ENCODE peak calls at places on chromosomes 6 and 20, in ten cellular contexts. N is upper lobe of right lung, W is mucosa of descending colon, K is Peyer's patch, G is neuronal stem cell, D is K562, T is PC-3, U is lower lobe of right lung, Y is IMR-90, I is GM23248. O is an unnamed sample. For H3K36me3 and H3K9me3, the result is how much of the 10 kb centered on the place peaks cover.

GRCh38 chr6:167976708-167977107 is 20.8 kb upstream of the KIF25 start:
- DNase-seq in D (no peak), T (no peak), G (no peak), K (no peak), W (no peak), Y (no peak), I (no peak), U (no peak), N (no peak), O (no peak)

GRCh38 chr6:43171284-43172126 is 436 bp downstream of the SRF start:
- DNase-seq in Y (no peak), D (peak), T (no peak), G (no peak), N (peak), K (peak), W (peak), I (peak), U (no peak), O (peak)

GRCh38 chr6:141513830-141514229 is 618.9 kb upstream of the GJE1 start:
- DNase-seq in K (no peak), U (no peak), I (peak), T (no peak), N (no peak), D (no peak), Y (no peak), W (no peak), G (no peak), O (no peak)

GRCh38 chr6:52341861-52342260 is 20.1 kb upstream of the PAQR8 start:
- DNase-seq in D (no peak), G (no peak), T (no peak), W (no peak), U (no peak), I (no peak), Y (no peak), K (no peak), N (no peak), O (no peak)

GRCh38 chr6:96197241-96197640 is 181.5 kb downstream of the FUT9 start:
- DNase-seq in G (no peak), W (no peak), D (no peak), I (no peak), N (no peak), Y (no peak), U (no peak), T (peak), K (no peak), O (no peak)

GRCh38 chr6:33700391-33701050 is 11.0 kb downstream of the UQCC2 start:
- DNase-seq in U (peak), K (peak), T (peak), W (peak), G (peak), D (peak), N (peak), I (peak), Y (peak), O (peak)

GRCh38 chr20:40319741-40320499 is 369.1 kb downstream of the MAFB start:
- DNase-seq in D (no peak), W (no peak), N (no peak), I (no peak), G (no peak), Y (no peak), K (no peak), T (no peak), U (no peak), O (no peak)

GRCh38 chr6:141996823-141997222 is 135.9 kb upstream of the GJE1 start:
- DNase-seq in K (no peak), I (no peak), D (no peak), W (no peak), T (no peak), Y (no peak), U (no peak), G (no peak), N (no peak), O (no peak)

GRCh38 chr6:22913612-22914011 is 344.2 kb downstream of the HDGFL1 start:
- DNase-seq in D (no peak), I (no peak), W (no peak), N (no peak), T (no peak), U (no peak), Y (no peak), K (no peak), G (no peak), O (no peak)

GRCh38 chr6:123014835-123015234 is 18.8 kb downstream of the CLVS2 start:
- DNase-seq in W (no peak), G (no peak), T (no peak), N (no peak), K (no peak), I (no peak), Y (no peak), D (no peak), U (no peak), O (no peak)

GRCh38 chr6:107646776-107647438 is 157.0 kb downstream of the SOBP start:
- DNase-seq in U (no peak), N (no peak), T (no peak), G (no peak), I (no peak), Y (no peak), K (no peak), W (no peak), D (no peak), O (no peak)

GRCh38 chr6:68575765-68576439 is 59.2 kb upstream of the ADGRB3 start:
- DNase-seq in U (peak), K (no peak), I (no peak), Y (no peak), T (peak), D (peak), W (no peak), N (peak), G (no peak), O (peak)

GRCh38 chr20:675453-676314 is at the start of gene SCRT2:
- DNase-seq in T (peak), W (peak), D (peak), K (peak), U (peak), Y (peak), G (peak), N (peak), I (peak), O (peak)

GRCh38 chr20:58586565-58587093 is 64.5 kb upstream of the STX16 start:
- DNase-seq in D (no peak), U (no peak), T (no peak), W (peak), K (no peak), Y (no peak), I (no peak), G (no peak), N (no peak), O (no peak)

GRCh38 chr6:126716012-126716411 is 376.1 kb downstream of the CENPW start:
- DNase-seq in G (no peak), N (no peak), I (peak), W (no peak), K (no peak), Y (peak), T (no peak), D (no peak), U (no peak), O (no peak)

GRCh38 chr20:46013826-46014516 is 5.3 kb downstream of the MMP9 start:
- DNase-seq in T (peak), Y (peak), K (peak), D (peak), N (peak), U (peak), I (peak), W (peak), G (peak), O (peak)

GRCh38 chr20:38005866-38006265 is 27.4 kb downstream of the TTI1 start:
- DNase-seq in Y (no peak), U (no peak), D (no peak), I (no peak), N (no peak), W (no peak), T (no peak), G (no peak), K (no peak), O (no peak)

GRCh38 chr6:157304840-157305675 is 18.3 kb downstream of the TMEM242 start:
- DNase-seq in G (no peak), T (no peak), D (no peak), N (no peak), W (peak), I (peak), Y (peak), K (peak), U (no peak), O (no peak)

GRCh38 chr6:35049885-35050284 is 91.3 kb downstream of the TCP11 start:
- DNase-seq in K (peak), N (no peak), W (peak), Y (peak), D (peak), U (no peak), G (no peak), I (peak), T (no peak), O (no peak)

GRCh38 chr6:52513464-52513863 is 63.4 kb downstream of the TRAM2 start:
- DNase-seq in D (peak), N (no peak), I (no peak), U (no peak), K (peak), T (no peak), W (no peak), G (no peak), Y (no peak), O (no peak)

GRCh38 chr6:3568396-3569082 is 111.7 kb upstream of the SLC22A23 start:
- DNase-seq in Y (peak), G (no peak), I (no peak), N (no peak), T (no peak), W (no peak), U (no peak), K (no peak), D (no peak), O (no peak)

GRCh38 chr6:104050455-104050854 is 809.3 kb downstream of the HACE1 start:
- DNase-seq in D (no peak), W (no peak), T (peak), Y (no peak), I (no peak), U (no peak), G (no peak), K (no peak), N (no peak), O (no peak)

GRCh38 chr6:65557224-65557623 is 149.8 kb downstream of the EYS start:
- DNase-seq in T (no peak), U (no peak), D (no peak), I (no peak), W (peak), Y (no peak), K (no peak), N (no peak), G (no peak), O (no peak)

GRCh38 chr6:99608059-99608885 is 1.6 kb downstream of the PRDM13 start:
- DNase-seq in I (no peak), T (no peak), G (no peak), D (no peak), K (no peak), W (no peak), U (no peak), N (no peak), Y (no peak), O (no peak)

GRCh38 chr6:35021014-35021413 is 120.1 kb downstream of the TCP11 start:
- DNase-seq in T (no peak), D (no peak), I (no peak), W (no peak), G (no peak), Y (no peak), U (no peak), N (no peak), K (no peak), O (no peak)

GRCh38 chr6:22910370-22910769 is 341.0 kb downstream of the HDGFL1 start:
- DNase-seq in U (no peak), K (no peak), T (no peak), G (no peak), Y (no peak), D (no peak), N (no peak), I (no peak), W (no peak), O (no peak)

GRCh38 chr20:40080059-40080652 is 608.9 kb downstream of the MAFB start:
- DNase-seq in T (no peak), G (no peak), I (no peak), U (no peak), N (no peak), D (no peak), K (no peak), Y (no peak), W (no peak), O (peak)

GRCh38 chr6:19723533-19723932 is 113.6 kb upstream of the ID4 start:
- DNase-seq in W (no peak), Y (peak), N (no peak), G (no peak), K (no peak), I (peak), U (no peak), D (no peak), T (peak), O (no peak)

GRCh38 chr6:43776115-43776798 is 6.2 kb downstream of the VEGFA start:
- DNase-seq in I (no peak), G (no peak), K (no peak), T (no peak), W (peak), Y (no peak), D (no peak), U (peak), N (peak), O (peak)

GRCh38 chr6:169897601-169898358 is 146.4 kb downstream of the ERMARD start:
- DNase-seq in G (no peak), N (no peak), K (no peak), U (no peak), W (no peak), I (no peak), Y (no peak), D (no peak), T (no peak), O (no peak)

GRCh38 chr20:47764154-47764734 is 21.0 kb downstream of the SULF2 start:
- DNase-seq in G (no peak), K (no peak), W (no peak), N (no peak), T (peak), I (peak), U (no peak), D (peak), Y (no peak), O (no peak)

DNA sequence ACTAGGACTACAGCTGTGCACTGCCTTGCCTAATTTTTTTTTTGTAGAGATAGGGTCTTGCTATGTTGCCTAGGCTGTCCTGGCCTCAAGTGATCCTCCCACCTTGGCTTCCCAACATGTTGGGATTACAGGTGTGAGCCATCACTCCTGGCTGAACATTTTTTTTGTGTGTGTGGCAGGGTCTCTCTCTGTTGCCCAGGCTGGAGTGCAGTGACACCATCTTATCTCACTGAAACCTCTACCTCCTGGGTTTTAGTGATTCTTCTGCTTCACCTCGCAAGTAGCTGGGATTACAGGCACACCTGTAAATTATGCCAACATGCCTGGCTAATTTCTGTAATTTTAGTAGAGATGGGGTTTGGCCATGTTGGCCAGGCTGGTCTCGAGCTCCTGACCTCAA is 25.3 kb downstream of the PANK2 start:
- DNase-seq in G (no peak), U (no peak), N (no peak), T (no peak), D (no peak), W (no peak), I (no peak), K (no peak), Y (no peak), O (no peak)
- H3K36me3 ChIP-seq in G (half or more), U (half or more), N (half or more), T (half or more), D (half or more), W (under half), I (half or more), K (under half), Y (under half), O (under half)

DNA sequence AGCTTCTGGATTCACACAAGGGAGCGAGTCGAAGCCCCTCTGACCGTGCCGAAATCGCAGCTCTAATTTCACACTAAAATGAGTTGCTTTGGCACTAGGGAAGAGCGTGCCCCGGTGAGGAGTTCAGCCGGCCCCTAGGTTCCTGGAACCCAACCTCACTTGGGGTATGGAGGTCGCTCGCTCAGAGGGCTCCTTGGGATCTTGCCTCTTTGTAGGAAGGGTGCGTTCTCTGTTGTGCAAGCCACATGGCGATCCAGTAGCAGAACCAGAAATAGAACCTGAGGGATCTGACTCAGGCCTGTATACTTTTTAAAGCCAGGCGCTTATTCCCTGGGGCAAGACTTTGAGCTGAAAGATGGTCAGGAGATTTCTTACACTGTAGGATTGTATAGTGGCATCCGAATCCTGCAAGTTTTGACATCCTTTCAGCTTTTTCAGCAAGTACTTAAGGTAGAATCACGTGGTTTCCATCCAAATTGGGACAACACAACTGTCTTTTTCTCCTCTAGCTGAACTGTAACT is 861 bp upstream of the RALGAPA2 start:
- DNase-seq in T (no peak), W (no peak), D (no peak), Y (no peak), G (no peak), U (peak), K (peak), I (peak), N (no peak), O (peak)
- H3K4me3 ChIP-seq in T (peak), W (no peak), D (peak), Y (peak), G (peak), U (peak), K (peak), I (peak), N (peak), O (peak)

DNA sequence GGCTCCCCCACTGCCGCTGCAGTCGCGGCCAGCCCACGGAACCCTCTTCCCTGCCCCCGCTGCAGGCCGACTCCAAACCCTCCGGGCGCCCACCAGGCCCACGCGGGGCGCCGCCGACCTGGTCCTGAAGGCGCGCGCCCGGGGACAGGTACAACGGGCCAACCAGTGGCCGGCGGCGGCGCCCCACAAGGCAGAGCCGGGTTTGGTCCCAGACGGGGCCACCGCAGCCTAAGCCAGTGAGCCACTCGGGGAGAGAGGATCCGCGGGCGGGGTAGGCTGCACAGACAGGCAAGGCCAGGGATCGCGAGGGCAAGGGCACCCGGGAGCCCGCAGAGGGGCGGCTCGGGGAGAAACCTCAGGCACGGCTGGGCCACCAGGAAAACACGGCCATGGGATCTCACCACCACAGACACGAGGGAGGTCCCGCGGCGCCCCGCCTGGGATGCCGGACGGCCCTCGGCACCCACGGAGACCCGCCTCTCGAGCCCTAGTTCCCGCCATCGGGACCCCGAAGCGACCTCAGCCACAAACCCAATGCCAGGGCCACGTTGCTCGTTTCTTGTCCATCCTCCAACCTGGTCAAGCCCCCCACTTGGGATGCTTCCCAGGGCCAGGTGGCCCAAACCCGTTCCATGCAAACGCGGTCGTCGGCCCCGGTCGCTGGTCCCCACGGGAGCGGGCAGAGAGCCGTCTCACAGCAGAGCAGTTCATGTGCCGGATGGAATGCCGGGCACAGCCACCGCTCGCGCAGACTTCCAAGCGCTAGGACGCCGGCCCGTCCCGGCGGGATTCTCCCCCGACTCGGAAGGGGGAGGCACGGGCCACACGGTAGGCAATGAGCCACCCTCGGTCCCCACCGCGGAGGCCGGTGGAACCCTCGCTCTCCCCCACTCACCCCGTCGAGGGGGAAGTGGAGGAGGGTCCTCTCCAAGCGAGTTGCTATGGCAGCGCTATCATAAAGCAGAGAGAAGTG is 1956.6 kb upstream of the DEFB115 start:
- DNase-seq in K (no peak), G (no peak), W (no peak), I (no peak), U (no peak), Y (no peak), D (no peak), N (peak), T (no peak), O (peak)
- H3K9me3 ChIP-seq in K (under half), G (under half), W (half or more), I (under half), U (under half), Y (under half), D (under half), N (under half), T (under half), O (under half)

GRCh38 chr6:37319156-37319555 is 34.6 kb upstream of the RNF8 start:
- DNase-seq in T (no peak), K (no peak), I (no peak), G (no peak), N (no peak), U (no peak), W (no peak), D (no peak), Y (no peak), O (no peak)

GRCh38 chr6:37320649-37321048 is 33.1 kb upstream of the RNF8 start:
- DNase-seq in U (no peak), N (no peak), T (no peak), W (no peak), I (no peak), G (no peak), K (no peak), Y (no peak), D (no peak), O (no peak)

GRCh38 chr6:37321516-37321915 is 32.3 kb upstream of the RNF8 start:
- DNase-seq in T (no peak), K (no peak), G (no peak), N (no peak), D (no peak), I (no peak), U (no peak), W (no peak), Y (no peak), O (no peak)

GRCh38 chr6:37321101-37321500 is 32.7 kb upstream of the RNF8 start:
- DNase-seq in K (no peak), G (no peak), Y (no peak), N (no peak), W (no peak), U (no peak), T (no peak), I (no peak), D (no peak), O (no peak)

DNA sequence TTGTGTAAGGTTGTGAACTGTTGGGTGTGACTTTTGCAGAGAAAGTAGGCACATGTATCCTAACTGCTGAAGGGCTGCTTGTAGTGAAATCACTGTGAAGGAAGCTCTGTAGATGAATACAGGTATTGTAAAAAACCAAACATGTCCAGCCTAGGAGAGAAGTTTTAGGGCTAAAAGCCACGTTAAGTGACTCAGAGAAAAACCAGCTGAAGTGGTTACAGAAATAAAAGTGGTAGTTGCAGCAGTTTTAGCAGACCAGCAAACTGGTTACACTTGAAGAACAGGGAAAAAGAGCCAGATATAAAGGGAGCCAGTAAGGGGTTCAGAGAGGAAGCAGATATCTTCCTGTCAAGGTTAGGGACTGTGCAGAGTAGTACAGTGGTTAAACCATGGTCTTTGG is 33.9 kb upstream of the RNF8 start:
- DNase-seq in N (no peak), Y (peak), W (no peak), G (no peak), U (no peak), D (no peak), T (peak), I (peak), K (no peak), O (no peak)
- H3K36me3 ChIP-seq in N (half or more), Y (under half), W (under half), G (half or more), U (half or more), D (half or more), T (under half), I (under half), K (under half), O (under half)

GRCh38 chr20:34705383-34706021 is 1.4 kb downstream of the TP53INP2 start:
- DNase-seq in W (peak), I (peak), N (no peak), T (peak), D (peak), K (peak), G (no peak), Y (peak), U (no peak), O (no peak)
- H3K4me3 ChIP-seq in W (no peak), I (peak), N (peak), T (no peak), D (no peak), K (no peak), G (no peak), Y (peak), U (peak), O (peak)